ENCODE peak calls at places on chromosome 11, in seven cellular contexts. E is right lobe of liver, A is GM12865, Y is fibroblast of the aortic adventitia, V is AG10803, M is fibroblast of villous mesenchyme, F is endothelial cell. I is an unnamed sample.
A peak's percentile ranks its signal among the peaks of the same experiment; 100 is the strongest.

GRCh38 chr11:6992026-6992425 is 28.1 kb downstream of the ZNF214 start:
- DNase-seq in A (no peak), F (no peak), Y (peak; percentile 79), M (peak; percentile 23), E (no peak), V (peak; percentile 73), I (no peak)

GRCh38 chr11:69454018-69454417 is 27.4 kb upstream of the LINC01488 start:
- DNase-seq in Y (no peak), V (no peak), F (no peak), E (no peak), A (no peak), M (no peak), I (no peak)

GRCh38 chr11:35583843-35584242 is 34.4 kb upstream of the FJX1 start:
- DNase-seq in F (no peak), M (no peak), A (no peak), V (no peak), Y (no peak), E (no peak), I (no peak)

GRCh38 chr11:11072067-11072466 is 214.2 kb upstream of the ZBED5 start:
- DNase-seq in E (no peak), Y (no peak), A (no peak), M (no peak), V (no peak), F (no peak), I (no peak)

GRCh38 chr11:96073536-96073935 is 149.6 kb upstream of the MTMR2 start:
- DNase-seq in A (no peak), Y (no peak), F (no peak), M (no peak), V (no peak), E (no peak), I (no peak)

GRCh38 chr11:8765294-8765693 is 82.7 kb downstream of the RPL27A start:
- DNase-seq in M (peak; percentile 60), A (no peak), V (peak; percentile 80), Y (peak; percentile 61), E (no peak), F (no peak), I (no peak)

GRCh38 chr11:61491736-61492395 is 16.7 kb upstream of the LRRC10B start:
- DNase-seq in E (no peak), F (no peak), V (no peak), M (no peak), A (no peak), Y (no peak), I (no peak)

GRCh38 chr11:107017433-107018227 is 646 bp downstream of the GUCY1A2 start:
- DNase-seq in Y (no peak), V (peak; percentile 33), F (peak; percentile 66), M (peak; percentile 24), E (peak; percentile 49), A (peak; percentile 63), I (peak; percentile 14)

GRCh38 chr11:66866420-66867010 is 9.7 kb downstream of the LRFN4 start:
- DNase-seq in F (no peak), M (no peak), A (no peak), E (no peak), Y (no peak), V (no peak), I (no peak)

GRCh38 chr11:100774132-100774531 is 87.0 kb downstream of the ARHGAP42 start:
- DNase-seq in M (no peak), Y (no peak), E (no peak), V (no peak), A (no peak), F (no peak), I (no peak)

GRCh38 chr11:92314499-92314898 is 89.9 kb downstream of the FAT3 start:
- DNase-seq in F (no peak), M (no peak), V (peak; percentile 65), Y (no peak), E (no peak), A (no peak), I (no peak)

GRCh38 chr11:363948-364761 is 5.1 kb upstream of the B4GALNT4 start:
- DNase-seq in V (peak; percentile 28), M (no peak), F (no peak), E (peak; percentile 33), A (peak; percentile 72), Y (peak; percentile 25), I (peak; percentile 45)

GRCh38 chr11:762421-763072 is 14.7 kb downstream of the GATD1 start:
- DNase-seq in M (peak; percentile 75), E (no peak), V (peak; percentile 89), F (no peak), A (no peak), Y (peak; percentile 73), I (no peak)

GRCh38 chr11:114440971-114441810 is 1.9 kb downstream of the REXO2 start:
- DNase-seq in A (no peak), E (no peak), Y (no peak), V (peak; percentile 11), F (no peak), M (peak; percentile 54), I (no peak)

GRCh38 chr11:120832609-120833221 is 191.2 kb upstream of the TBCEL start:
- DNase-seq in Y (no peak), E (no peak), F (no peak), A (no peak), V (no peak), M (no peak), I (no peak)

GRCh38 chr11:129814244-129814992 is 1.2 kb upstream of the TMEM45B start:
- DNase-seq in F (no peak), Y (no peak), V (no peak), E (no peak), A (no peak), M (no peak), I (no peak)

GRCh38 chr11:14500181-14500651 is 605 bp upstream of the COPB1 start:
- DNase-seq in E (no peak), V (peak; percentile 46), Y (peak; percentile 66), F (peak; percentile 16), M (peak; percentile 81), A (peak; percentile 72), I (no peak)

GRCh38 chr11:63590024-63590788 is 24.0 kb downstream of the PLAAT3 start:
- DNase-seq in E (no peak), V (no peak), Y (no peak), A (no peak), F (no peak), M (no peak), I (no peak)

GRCh38 chr11:118609380-118610219 is 2.2 kb downstream of the PHLDB1 start:
- DNase-seq in Y (peak; percentile 41), E (no peak), F (peak; percentile 34), M (peak; percentile 49), A (peak; percentile 10), V (peak; percentile 40), I (peak; percentile 39)

GRCh38 chr11:105719073-105719846 is 109.4 kb downstream of the GRIA4 start:
- DNase-seq in Y (peak; percentile 3), E (no peak), F (no peak), M (no peak), V (no peak), A (peak; percentile 53), I (no peak)

GRCh38 chr11:20477418-20478090 is 90.0 kb downstream of the PRMT3 start:
- DNase-seq in A (no peak), E (no peak), F (no peak), V (no peak), Y (no peak), M (no peak), I (no peak)

GRCh38 chr11:117064275-117064674 is 34.0 kb downstream of the SIK3 start:
- DNase-seq in Y (peak; percentile 76), F (no peak), V (peak; percentile 42), M (peak; percentile 32), E (no peak), A (no peak), I (no peak)

GRCh38 chr11:116891746-116892145 is 54.3 kb upstream of the APOA1 start:
- DNase-seq in A (no peak), M (no peak), E (no peak), F (no peak), V (no peak), Y (no peak), I (no peak)

GRCh38 chr11:34251640-34251980 is 106.2 kb downstream of the ABTB2 start:
- DNase-seq in M (peak; percentile 30), Y (peak; percentile 72), V (peak; percentile 44), F (no peak), E (no peak), A (no peak), I (no peak)

GRCh38 chr11:20156876-20157613 is 3.2 kb downstream of the DBX1 start:
- DNase-seq in A (peak; percentile 39), E (no peak), V (no peak), M (no peak), Y (no peak), F (no peak), I (peak; percentile 15)

GRCh38 chr11:2109541-2110019 is 29.6 kb downstream of the IGF2 start:
- DNase-seq in M (peak; percentile 55), E (peak; percentile 36), F (peak; percentile 58), V (no peak), A (no peak), Y (no peak), I (no peak)
- TF ChIP-seq CTCF in M (peak; percentile 12), E (no peak), F (no peak), V (no peak), A (no peak), Y (no peak), I (no peak)

GRCh38 chr11:74090701-74091100 is 80.1 kb downstream of the C2CD3 start:
- DNase-seq in F (no peak), M (peak; percentile 28), Y (peak; percentile 15), A (peak; percentile 14), V (no peak), E (no peak), I (no peak)
- TF ChIP-seq CTCF in F (no peak), M (peak; percentile 42), Y (peak; percentile 30), A (no peak), V (peak; percentile 30), E (no peak), I (no peak)

DNA sequence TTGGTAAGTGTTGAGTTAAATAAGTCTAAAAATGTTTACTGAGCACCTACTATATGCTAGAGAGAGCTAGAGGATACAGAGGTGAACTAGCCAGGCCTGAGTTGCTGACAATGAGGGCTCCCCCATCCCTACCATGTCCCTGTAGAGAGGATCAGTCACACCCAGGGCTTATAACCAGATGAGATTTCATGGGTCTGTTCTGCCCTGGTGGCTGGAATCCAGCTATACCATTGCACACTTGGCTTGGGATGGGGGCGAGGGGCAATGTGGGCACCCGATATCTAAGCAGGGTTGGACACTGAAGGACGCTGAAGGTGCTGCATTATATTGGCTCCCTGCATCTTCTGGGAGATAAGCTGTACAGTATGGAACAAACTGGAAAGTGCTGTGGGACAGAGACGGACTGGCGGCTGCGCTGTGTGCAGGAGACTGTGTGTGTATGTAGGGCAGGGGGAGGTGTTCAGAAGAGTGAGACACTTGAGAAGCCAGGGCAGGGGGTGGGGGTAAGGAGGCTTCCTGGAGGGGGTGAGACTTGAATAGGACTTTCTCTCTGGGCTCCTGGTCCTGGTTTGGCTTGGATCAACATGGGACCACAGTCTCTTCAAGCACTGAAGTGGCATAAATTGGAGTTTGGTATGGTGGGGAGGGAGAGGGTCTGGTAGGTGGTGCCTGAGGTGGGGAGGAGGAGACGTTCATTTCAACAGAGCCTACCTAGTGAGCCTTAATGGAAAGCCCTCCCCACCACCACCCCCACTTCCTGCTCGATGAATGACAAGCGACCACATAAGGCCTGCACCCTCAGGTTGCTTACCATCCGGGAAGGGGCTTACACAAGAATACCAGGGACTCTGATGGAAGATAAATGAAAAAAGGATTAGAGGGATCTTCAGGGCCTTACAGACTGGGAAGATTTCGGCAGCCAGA is 1.8 kb downstream of the CD82 start:
- DNase-seq in F (no peak), V (no peak), M (no peak), E (no peak), Y (no peak), A (peak; percentile 67), I (no peak)
- TF ChIP-seq CTCF in F (no peak), V (peak; percentile 9), M (peak; percentile 45), E (no peak), Y (peak; percentile 9), A (no peak), I (no peak)

GRCh38 chr11:122814401-122814800 is 23.9 kb upstream of the CRTAM start:
- DNase-seq in F (no peak), A (peak; percentile 23), Y (no peak), V (no peak), E (no peak), M (no peak), I (no peak)
- TF ChIP-seq CTCF in F (no peak), A (peak; percentile 3), Y (peak; percentile 17), V (no peak), E (no peak), M (peak; percentile 32), I (no peak)

I was measured in activated B cell treated with CpG ODN at 0.5 μM for 24 hours.